ENCODE peak calls at places on chromosomes 11 and 22, in six cellular contexts. T is ovary, E is adrenal gland, P is dorsolateral prefrontal cortex, Y is RWPE1, C is heart left ventricle. J is an unnamed sample.
A peak's percentile ranks its signal among the peaks of the same experiment; 100 is the strongest.

GRCh38 chr11:128848815-128849455 is 18.2 kb downstream of the KCNJ1 start:
- DNase-seq in T (no peak), E (peak; percentile 70), Y (peak; percentile 8), C (peak; percentile 50), P (no peak), J (peak; percentile 37)

GRCh38 chr11:120294096-120294495 is 31.0 kb upstream of the TLCD5 start:
- DNase-seq in E (no peak), Y (no peak), C (no peak), P (no peak), T (no peak), J (no peak)

GRCh38 chr11:2092956-2093412 is 46.2 kb downstream of the IGF2 start:
- DNase-seq in C (peak; percentile 76), E (no peak), Y (peak; percentile 86), T (no peak), P (peak; percentile 34), J (peak; percentile 45)

GRCh38 chr11:43676933-43677332 is 3.6 kb upstream of the HSD17B12 start:
- DNase-seq in C (no peak), T (no peak), P (no peak), Y (no peak), E (no peak), J (no peak)

GRCh38 chr11:111540114-111540920 is at the start of gene LAYN:
- DNase-seq in C (peak; percentile 62), E (no peak), T (no peak), Y (no peak), P (peak; percentile 49), J (no peak)

GRCh38 chr11:124748100-124748418 is 4.0 kb downstream of the VSIG2 start:
- DNase-seq in C (no peak), E (no peak), P (no peak), T (no peak), Y (no peak), J (no peak)

GRCh38 chr11:32140121-32140520 is 49.2 kb downstream of the RCN1 start:
- DNase-seq in T (no peak), P (no peak), Y (no peak), E (no peak), C (no peak), J (no peak)

GRCh38 chr11:11306855-11307254 is 46.2 kb downstream of the CSNK2A3 start:
- DNase-seq in P (no peak), C (no peak), E (peak; percentile 54), T (no peak), Y (no peak), J (no peak)

GRCh38 chr11:128553662-128554392 is 33.5 kb downstream of the ETS1 start:
- DNase-seq in T (no peak), P (no peak), Y (no peak), C (peak; percentile 58), E (no peak), J (no peak)

GRCh38 chr11:47355283-47356128 is 3.0 kb upstream of the MYBPC3 start:
- DNase-seq in E (peak; percentile 98), C (peak; percentile 94), Y (peak; percentile 76), T (peak; percentile 94), P (peak; percentile 94), J (no peak)

GRCh38 chr11:111765984-111766833 is at the start of gene PPP2R1B:
- DNase-seq in T (peak; percentile 84), C (peak; percentile 84), Y (peak; percentile 90), P (peak; percentile 81), E (peak; percentile 84), J (peak; percentile 65)

GRCh38 chr11:120612363-120613263 is 101.1 kb downstream of the GRIK4 start:
- DNase-seq in T (peak; percentile 51), Y (no peak), P (no peak), C (peak; percentile 48), E (peak; percentile 55), J (peak; percentile 52)

GRCh38 chr11:125312391-125312790 is 147.8 kb downstream of the PKNOX2 start:
- DNase-seq in T (no peak), E (no peak), C (no peak), Y (no peak), P (no peak), J (no peak)

GRCh38 chr11:57819272-57819979 is 57.8 kb downstream of the CTNND1 start:
- DNase-seq in P (no peak), C (no peak), Y (no peak), T (no peak), E (no peak), J (no peak)

GRCh38 chr22:19447388-19448075 is at the start of gene C22orf39:
- DNase-seq in T (peak; percentile 90), Y (peak; percentile 93), C (peak; percentile 92), E (peak; percentile 97), P (peak; percentile 96), J (peak; percentile 95)

GRCh38 chr11:31958086-31958735 is 132.7 kb upstream of the RCN1 start:
- DNase-seq in E (peak; percentile 74), P (peak; percentile 57), Y (peak; percentile 35), C (peak; percentile 60), T (peak; percentile 32), J (peak; percentile 74)

GRCh38 chr22:37162221-37163095 is 12.7 kb upstream of the IL2RB start:
- DNase-seq in Y (no peak), E (no peak), C (no peak), P (no peak), T (no peak), J (peak; percentile 89)

GRCh38 chr11:102572537-102573220 is 42.1 kb upstream of the MMP7 start:
- DNase-seq in P (no peak), T (no peak), E (no peak), Y (no peak), C (no peak), J (no peak)

GRCh38 chr11:2189938-2190669 is 18.5 kb upstream of the TH start:
- DNase-seq in P (no peak), C (no peak), Y (no peak), T (no peak), E (peak; percentile 74), J (no peak)

GRCh38 chr11:2088284-2088683 is 50.9 kb downstream of the IGF2 start:
- DNase-seq in P (no peak), E (peak; percentile 42), T (no peak), Y (no peak), C (no peak), J (no peak)

GRCh38 chr11:117931971-117932370 is 2.8 kb upstream of the TMPRSS13 start:
- DNase-seq in Y (no peak), C (no peak), T (peak; percentile 30), E (no peak), P (no peak), J (no peak)

GRCh38 chr11:93608280-93608862 is 53.1 kb upstream of the CEP295 start:
- DNase-seq in P (no peak), C (no peak), E (no peak), Y (no peak), T (no peak), J (no peak)

DNA sequence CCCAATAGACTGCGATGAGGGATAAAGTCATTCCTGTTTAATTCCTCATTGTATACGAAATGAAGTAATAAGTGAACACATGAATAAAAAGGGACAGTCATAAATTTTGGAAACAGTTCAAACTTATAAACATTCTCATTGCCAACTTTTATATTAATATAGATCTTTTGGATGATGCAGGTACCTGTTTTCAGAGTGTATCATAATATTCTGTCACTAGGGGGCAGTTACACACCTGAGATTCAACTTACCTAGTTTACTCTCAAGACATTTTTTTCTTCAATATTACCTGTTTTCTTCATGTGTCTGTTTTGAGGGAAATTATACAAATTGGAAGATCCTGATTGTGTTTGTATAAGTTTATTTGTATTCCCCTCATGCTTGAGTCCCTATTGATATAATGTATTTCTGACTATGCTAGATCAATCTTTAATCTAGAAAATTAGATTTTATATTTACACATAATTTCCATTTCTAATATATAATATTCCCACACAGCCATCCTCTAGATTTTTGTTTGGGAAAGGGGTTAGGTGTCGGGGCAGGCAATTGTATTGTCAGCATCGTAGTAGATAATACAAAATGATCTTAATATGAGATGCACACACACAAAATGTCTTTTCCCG is 18.3 kb downstream of the FDX1 start:
- DNase-seq in Y (no peak), E (no peak), T (no peak), C (no peak), P (no peak), J (peak; percentile 36)
- TF ChIP-seq CTCF in Y (peak; percentile 65), E (no peak), T (no peak), C (peak; percentile 22), P (peak; percentile 68), J (peak; percentile 62)

DNA sequence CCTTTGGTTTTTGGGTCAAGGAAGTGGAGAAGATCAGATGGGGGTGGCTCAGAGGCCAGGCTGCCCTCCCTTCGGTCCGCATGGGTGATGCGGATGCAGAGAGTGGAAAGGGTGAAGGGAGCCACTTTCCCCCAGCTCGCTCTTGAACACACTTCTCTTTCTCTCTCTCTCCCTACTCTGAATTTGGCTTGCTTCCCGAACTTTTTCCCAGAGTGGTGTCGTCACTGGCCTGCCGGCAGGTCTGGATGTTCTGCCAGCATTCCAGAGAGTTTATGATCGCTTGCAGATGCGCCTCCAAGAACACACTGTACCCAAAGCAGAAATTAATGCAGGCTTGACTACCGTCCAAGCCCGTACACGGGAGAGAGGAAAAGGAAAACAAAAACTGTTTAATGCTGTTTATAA is 103.2 kb downstream of the ZBTB16 start:
- DNase-seq in T (peak; percentile 91), C (peak; percentile 91), P (peak; percentile 91), Y (peak; percentile 89), E (peak; percentile 99), J (no peak)
- H3K27ac ChIP-seq in T (peak overlapping the region; percentile 85), C (peak overlapping the region; percentile 97), P (peak overlapping the region; percentile 100), Y (peak overlapping the region; percentile 100), E (peak overlapping the region; percentile 95), J (no peak overlapping the region)

DNA sequence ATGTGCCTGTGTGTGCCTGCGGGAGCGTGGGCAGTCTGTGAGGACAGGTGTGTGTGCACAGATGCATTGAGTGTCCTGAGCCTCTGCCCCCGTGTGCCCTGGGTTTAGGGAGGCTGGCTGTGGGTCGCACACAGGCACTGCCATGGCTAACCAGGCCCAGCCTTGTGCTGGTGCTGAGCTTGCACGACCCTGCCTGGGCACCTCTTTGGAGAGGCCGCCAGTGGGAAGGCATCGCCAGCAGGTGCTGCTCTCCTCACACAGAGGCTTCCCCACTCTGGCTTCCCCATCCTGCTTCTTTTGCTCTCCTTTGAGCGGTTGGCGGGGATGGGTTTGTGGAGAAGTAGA is 4.1 kb downstream of the WNT7B start:
- DNase-seq in Y (no peak), T (no peak), E (no peak), C (no peak), P (no peak), J (no peak)
- TF ChIP-seq CTCF in Y (no peak), T (no peak), E (no peak), C (no peak), P (no peak), J (no peak)

DNA sequence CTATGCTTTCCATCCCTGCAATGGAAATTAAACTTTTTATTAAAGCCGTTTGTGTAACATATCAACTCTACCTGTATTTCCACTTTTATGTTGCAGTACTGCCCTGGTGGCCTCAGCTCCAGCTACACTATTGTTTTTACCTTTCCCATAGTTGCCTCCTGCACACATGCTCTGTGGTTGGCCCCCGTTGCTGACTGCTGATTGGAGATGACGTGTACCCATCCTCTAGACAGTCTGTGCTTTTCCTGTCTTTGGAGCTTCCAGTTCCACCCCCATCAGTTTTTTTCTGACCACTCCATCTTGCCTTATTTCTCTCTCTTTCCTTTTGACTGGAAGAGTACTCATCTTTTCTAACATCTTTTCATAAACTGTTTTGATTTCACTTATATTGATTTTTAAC is 123.8 kb downstream of the TEAD1 start:
- DNase-seq in E (no peak), Y (no peak), T (no peak), C (no peak), P (no peak), J (no peak)
- H3K27ac ChIP-seq in E (no peak overlapping the region), Y (no peak overlapping the region), T (no peak overlapping the region), C (no peak overlapping the region), P (no peak overlapping the region), J (no peak overlapping the region)